ENCODE peak calls at places on chromosomes 1 and 21, in ten cellular contexts. K, J, U, H, S, P, D, X, G and F are unnamed samples.

GRCh38 chr1:222970040-222970439 is 155.2 kb downstream of the DISP1 start:
- DNase-seq in S (no peak), J (no peak), G (no peak), H (no peak), K (no peak), P (no peak), D (no peak), X (no peak), U (no peak), F (no peak)

GRCh38 chr1:236681184-236681583 is 5.1 kb upstream of the ACTN2 start:
- DNase-seq in H (no peak), U (no peak), J (no peak), K (no peak), X (no peak), G (no peak), P (peak; percentile 27), S (no peak), D (no peak), F (no peak)

GRCh38 chr1:85884372-85885035 is 176.3 kb upstream of the ZNHIT6 start:
- DNase-seq in G (no peak), K (no peak), J (peak; percentile 48), S (no peak), D (no peak), P (no peak), X (no peak), U (no peak), H (no peak), F (no peak)

GRCh38 chr21:29148535-29148934 is 18.1 kb downstream of the MAP3K7CL start:
- DNase-seq in K (no peak), X (no peak), D (no peak), H (no peak), U (no peak), S (no peak), J (peak; percentile 64), G (no peak), P (no peak), F (no peak)

GRCh38 chr21:45576838-45577737 is 34.8 kb upstream of the SLC19A1 start:
- DNase-seq in X (peak; percentile 47), S (no peak), P (no peak), K (no peak), G (peak; percentile 61), D (peak; percentile 11), J (no peak), H (no peak), U (no peak), F (no peak)

GRCh38 chr1:207335695-207336363 is 14.4 kb downstream of the CD55 start:
- DNase-seq in S (no peak), G (no peak), X (no peak), H (no peak), U (no peak), D (no peak), J (no peak), P (no peak), K (no peak), F (no peak)

GRCh38 chr1:28062806-28063205 is 25.6 kb downstream of the EYA3 start:
- DNase-seq in G (no peak), S (no peak), H (no peak), K (no peak), U (no peak), J (no peak), P (no peak), X (no peak), D (no peak), F (no peak)

GRCh38 chr1:56073614-56074356 is 505.6 kb downstream of the PLPP3 start:
- DNase-seq in J (peak; percentile 88), U (no peak), S (peak; percentile 82), H (peak; percentile 63), P (peak; percentile 83), K (no peak), X (no peak), D (peak; percentile 56), G (no peak), F (no peak)

GRCh38 chr1:40838980-40839942 is 22.9 kb downstream of the CITED4 start:
- DNase-seq in G (peak; percentile 51), X (no peak), D (no peak), S (no peak), K (no peak), U (no peak), P (no peak), H (no peak), J (no peak), F (no peak)

GRCh38 chr1:1622578-1623094 is 7.3 kb downstream of the MIB2 start:
- DNase-seq in D (no peak), H (no peak), P (no peak), G (peak; percentile 74), J (no peak), K (no peak), U (no peak), S (no peak), X (no peak), F (no peak)

GRCh38 chr1:18927082-18927653 is 24.8 kb upstream of the ALDH4A1 start:
- DNase-seq in J (no peak), D (no peak), K (no peak), X (no peak), S (no peak), P (no peak), U (no peak), G (peak; percentile 88), H (no peak), F (no peak)

GRCh38 chr1:232445361-232446106 is 184.4 kb downstream of the SIPA1L2 start:
- DNase-seq in H (no peak), S (no peak), K (no peak), X (no peak), D (no peak), U (no peak), P (no peak), G (peak; percentile 74), J (peak; percentile 22), F (no peak)

GRCh38 chr1:209895709-209896108 is 42.3 kb upstream of the SYT14 start:
- DNase-seq in G (no peak), J (peak; percentile 86), U (no peak), X (no peak), S (no peak), H (no peak), K (no peak), D (no peak), P (no peak), F (no peak)

DNA sequence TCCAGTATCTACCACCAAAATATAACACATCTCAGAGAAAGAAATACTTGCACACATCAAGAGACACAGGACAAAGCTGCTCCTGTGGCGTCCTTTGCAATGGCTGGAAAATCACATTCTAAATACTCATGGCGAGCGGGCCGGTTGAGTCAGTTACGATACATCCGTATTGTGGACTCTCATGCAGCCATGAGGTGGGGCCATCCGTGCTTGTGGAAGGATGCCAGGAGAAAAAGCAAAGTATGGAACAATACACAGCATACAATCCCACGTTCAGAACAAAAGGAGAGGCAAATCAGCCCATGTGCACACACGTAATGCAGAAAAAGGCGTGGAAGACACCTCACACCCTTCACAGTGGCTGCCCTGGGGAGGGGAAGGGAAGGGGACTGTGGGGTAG is 13.1 kb downstream of the ATP13A2 start:
- DNase-seq in K (no peak), G (no peak), H (peak; percentile 50), X (no peak), S (no peak), D (no peak), J (peak; percentile 23), P (no peak), U (no peak), F (no peak)
- TF ChIP-seq CTCF in K (no peak), G (no peak), H (no peak), X (no peak), S (no peak), D (no peak), J (no peak), P (no peak), U (no peak), F (no peak)

DNA sequence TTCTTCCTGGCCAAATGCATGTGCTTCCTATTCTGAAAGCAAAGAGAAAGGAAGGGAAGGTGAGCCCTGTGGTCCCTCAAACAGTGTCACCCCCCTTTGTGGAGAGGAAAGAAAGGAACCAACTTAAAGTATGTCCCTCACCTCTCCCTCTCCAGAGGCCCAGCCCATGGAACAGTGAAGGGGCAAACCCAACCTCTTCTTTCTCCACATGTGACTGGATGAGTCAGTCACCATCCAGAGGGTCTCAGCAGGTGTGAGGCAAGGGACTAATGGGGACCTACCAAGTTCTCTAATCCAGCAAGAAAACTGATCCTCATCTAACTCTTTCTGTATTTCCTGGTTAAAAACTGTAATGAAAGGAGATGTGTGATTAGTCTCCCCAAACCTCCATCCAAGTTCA is 145.7 kb downstream of the EDEM3 start:
- DNase-seq in G (no peak), D (no peak), S (no peak), U (no peak), P (no peak), K (no peak), X (no peak), H (no peak), J (no peak), F (no peak)
- H3K27ac ChIP-seq in G (no peak overlapping the region), D (peak overlapping the region; percentile 84), S (no peak overlapping the region), U (no peak overlapping the region), P (no peak overlapping the region), K (no peak overlapping the region), X (peak overlapping the region; percentile 45), H (peak overlapping the region; percentile 54), J (no peak overlapping the region), F (peak overlapping the region; percentile 84)

DNA sequence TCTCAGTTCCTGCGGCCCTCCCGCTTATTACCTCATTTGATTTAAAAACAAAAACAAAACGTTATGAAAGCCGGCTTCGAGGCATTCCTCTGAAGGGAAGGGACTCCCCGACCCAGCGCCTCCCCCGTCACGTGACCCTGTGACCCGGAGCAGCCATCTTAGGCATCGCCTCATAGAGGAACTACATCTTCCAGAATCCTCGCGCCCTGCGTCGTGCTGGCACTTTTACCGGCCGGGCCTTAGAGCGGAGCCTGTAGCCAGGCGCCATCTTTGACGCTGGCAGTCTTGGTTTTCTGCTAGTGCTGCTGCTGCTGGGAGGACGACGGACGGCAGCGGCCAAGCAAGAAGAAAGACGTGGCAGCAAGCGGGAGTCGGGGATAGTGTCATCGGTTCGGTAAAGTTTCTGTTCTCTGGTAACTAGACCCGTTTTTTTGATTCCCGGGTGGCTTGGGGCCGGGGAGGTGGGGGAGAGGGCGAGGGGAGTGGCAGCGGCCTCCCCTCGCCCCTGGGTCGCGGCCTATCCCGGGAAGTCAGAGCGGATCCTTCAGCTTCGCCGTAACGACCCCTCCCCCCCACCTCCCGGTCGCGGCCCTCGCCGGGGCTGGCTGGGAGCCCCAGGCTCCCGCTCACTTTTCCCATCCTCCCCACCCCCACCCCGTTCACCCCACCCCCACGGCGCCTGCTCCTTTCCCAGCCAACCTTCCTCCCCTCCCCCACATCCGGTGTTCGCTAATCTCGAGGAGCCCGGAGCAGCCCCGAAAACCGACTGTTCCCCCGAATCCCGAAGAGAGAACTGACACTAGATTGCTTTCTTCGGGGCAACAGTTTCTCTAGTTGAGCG is at the start of the genes ZBED6 and ZC3H11A:
- DNase-seq in J (peak; percentile 98), K (peak; percentile 99), D (peak; percentile 98), P (peak; percentile 99), G (peak; percentile 100), X (peak; percentile 99), S (peak; percentile 99), H (peak; percentile 99), U (peak; percentile 95), F (peak; percentile 98)
- TF ChIP-seq POLR2A in J (peak; percentile 88), K (peak; percentile 52), D (peak; percentile 70), P (peak; percentile 48), G (no peak), X (peak; percentile 74), S (peak; percentile 78), H (no peak), U (peak; percentile 92), F (no peak)

DNA sequence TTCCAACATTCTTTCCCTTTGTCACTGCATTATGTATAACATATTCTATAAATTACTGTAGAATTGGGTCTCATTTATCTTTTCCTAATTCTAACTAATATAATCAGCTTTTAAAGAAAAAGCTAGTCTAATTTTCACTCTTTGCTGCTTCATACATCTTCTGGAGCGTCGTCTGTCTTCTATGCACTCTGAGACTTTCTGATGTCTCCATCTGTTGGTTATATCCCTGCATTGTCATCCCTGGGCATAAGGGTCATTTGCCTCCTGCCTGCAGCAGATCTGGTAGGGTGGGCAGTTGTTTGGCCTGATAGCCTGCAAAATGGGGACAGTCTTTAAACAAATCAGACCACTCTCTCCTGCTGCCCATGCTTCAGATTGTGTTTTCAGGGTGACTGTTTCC is 40.8 kb upstream of the DYNLT5 start:
- DNase-seq in G (no peak), D (no peak), K (peak; percentile 3), S (no peak), J (no peak), P (no peak), X (no peak), U (no peak), H (no peak), F (no peak)
- TF ChIP-seq CTCF in G (no peak), D (no peak), K (peak; percentile 7), S (no peak), J (peak; percentile 17), P (no peak), X (no peak), U (peak; percentile 12), H (no peak), F (no peak)